ENCODE peak calls at places on chromosomes 1 and 21, in five cellular contexts. V, M, T, K and G are unnamed samples.

GRCh38 chr1:241772932-241773500 is 75.0 kb upstream of the EXO1 start:
- DNase-seq in V (no peak), M (no peak), T (no peak), K (no peak), G (no peak)

GRCh38 chr1:214859647-214860046 is 222.9 kb upstream of the KCNK2 start:
- DNase-seq in V (no peak), M (no peak), T (no peak), K (no peak), G (no peak)

GRCh38 chr1:24362982-24363614 is 43.9 kb downstream of the GRHL3 start:
- DNase-seq in V (no peak), M (peak), T (no peak), K (no peak), G (no peak)

GRCh38 chr21:42182713-42183371 is 36.1 kb upstream of the ABCG1 start:
- DNase-seq in V (no peak), M (no peak), T (no peak), K (no peak), G (no peak)

GRCh38 chr1:31672988-31673387 is 28.3 kb upstream of the PEF1 start:
- DNase-seq in V (no peak), M (no peak), T (no peak), K (no peak), G (no peak)

GRCh38 chr1:94906382-94906781 is 20.5 kb downstream of the CNN3 start:
- DNase-seq in V (no peak), M (no peak), T (no peak), K (no peak), G (no peak)

GRCh38 chr21:25170681-25171080 is 436.6 kb downstream of the MRPL39 start:
- DNase-seq in V (no peak), M (no peak), T (no peak), K (no peak), G (no peak)

GRCh38 chr1:170739803-170740202 is 75.9 kb downstream of the PRRX1 start:
- DNase-seq in V (no peak), M (no peak), T (no peak), K (no peak), G (no peak)

DNA sequence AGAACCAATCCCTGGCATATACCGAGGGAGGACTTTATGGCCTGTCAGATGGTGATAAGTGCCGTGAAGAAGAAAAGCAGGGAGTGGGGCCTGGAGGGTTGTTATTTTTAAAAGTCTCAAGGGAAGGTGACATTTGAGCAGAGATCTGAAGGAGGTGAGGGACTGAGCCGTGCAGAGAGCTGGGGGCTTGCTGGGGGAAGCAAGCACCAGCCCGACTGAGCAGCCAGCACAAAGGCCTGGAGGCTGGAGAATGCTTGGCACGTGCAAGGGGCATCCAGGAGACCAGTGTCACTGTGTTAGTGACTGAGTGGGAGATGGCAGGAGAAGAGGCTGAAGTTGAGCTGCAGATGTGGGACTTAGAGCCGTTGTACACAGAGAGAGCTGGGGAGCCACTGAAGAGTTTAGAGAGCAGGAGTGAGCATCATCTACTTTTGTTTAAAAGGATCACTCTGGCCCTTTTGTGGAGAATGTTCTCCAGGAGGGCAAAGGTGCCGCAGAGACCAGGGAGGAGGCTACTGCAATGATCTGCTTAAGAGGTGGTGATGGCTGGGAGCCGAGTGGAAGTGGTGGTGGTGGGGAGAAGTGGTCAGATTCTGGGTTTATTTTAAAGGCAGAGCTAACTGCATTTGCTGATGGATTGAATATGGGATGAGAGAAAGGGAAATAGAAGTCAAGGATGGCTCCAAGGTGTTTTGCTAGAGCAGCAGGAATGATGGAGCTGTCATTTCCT is 31.2 kb downstream of the PTPRU start:
- DNase-seq in V (no peak), M (no peak), T (no peak), K (no peak), G (no peak)
- TF ChIP-seq JUND in V (no peak), M (no peak), T (no peak), K (no peak), G (no peak)

GRCh38 chr1:220012259-220012658 is 34.0 kb downstream of the EPRS1 start:
- DNase-seq in V (no peak), M (no peak), T (no peak), K (no peak), G (no peak)
- TF ChIP-seq JUND in V (no peak), M (no peak), T (no peak), K (no peak), G (no peak)

DNA sequence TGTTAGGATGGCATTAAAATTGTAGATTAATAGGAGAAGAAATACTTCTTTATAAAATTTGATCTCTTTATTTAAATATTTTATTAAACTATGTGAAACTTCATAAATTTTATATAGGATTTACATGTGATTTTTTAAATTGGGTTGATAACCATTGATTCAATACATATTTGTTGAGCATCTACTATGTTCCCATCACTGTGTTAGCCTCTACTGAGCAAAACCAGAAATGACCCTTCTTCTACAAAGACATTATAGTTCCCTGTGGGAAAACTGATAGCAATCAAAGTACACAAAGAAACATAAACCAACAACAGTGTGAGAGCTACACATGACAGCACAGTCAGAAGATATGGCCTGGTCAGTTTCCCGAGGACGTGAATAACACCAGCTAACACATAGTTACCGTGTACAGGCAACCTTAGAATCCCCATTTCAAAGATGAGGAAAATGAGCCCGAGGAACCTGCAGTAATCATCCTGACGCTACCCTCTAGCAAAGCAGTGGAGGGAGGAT is 12.2 kb downstream of the TTC13 start:
- DNase-seq in V (no peak), M (no peak), T (no peak), K (no peak), G (peak)
- TF ChIP-seq JUND in V (no peak), M (no peak), T (no peak), K (no peak), G (no peak)

GRCh38 chr1:202203238-202204039 is 9.8 kb downstream of the LGR6 start:
- DNase-seq in V (peak), M (no peak), T (no peak), K (no peak), G (no peak)
- TF ChIP-seq JUND in V (peak), M (no peak), T (no peak), K (no peak), G (no peak)